ENCODE peak calls at places on chromosomes 1 and 21, in eight cellular contexts. Z, X, K, P, Q, M, G and U are unnamed samples. For H3K27me3, the result is how much of the 10 kb centered on the place peaks cover.

GRCh38 chr1:224769987-224770693 is 154.0 kb downstream of the CNIH3 start:
- DNase-seq in K (no peak), P (peak), X (peak), G (no peak), Z (peak), Q (peak), M (no peak), U (no peak)

GRCh38 chr1:237041795-237042466 is at the start of gene RYR2:
- DNase-seq in K (no peak), M (peak), Z (peak), G (peak), X (no peak), P (no peak), Q (no peak), U (peak)

GRCh38 chr21:41976611-41977010 is 22.8 kb upstream of the C2CD2 start:
- DNase-seq in Z (no peak), M (no peak), P (no peak), K (no peak), Q (no peak), G (no peak), X (no peak), U (peak)

GRCh38 chr1:232477728-232478127 is 152.2 kb downstream of the SIPA1L2 start:
- DNase-seq in X (peak), G (peak), P (peak), M (no peak), K (peak), Z (peak), Q (no peak), U (no peak)

GRCh38 chr1:243903023-243903422 is 53.0 kb upstream of the AKT3 start:
- DNase-seq in Z (no peak), G (no peak), M (no peak), P (no peak), X (no peak), K (no peak), Q (no peak), U (no peak)

GRCh38 chr1:18936471-18936813 is 20.0 kb downstream of the IFFO2 start:
- DNase-seq in M (no peak), K (no peak), G (no peak), Z (no peak), Q (no peak), X (no peak), P (no peak), U (no peak)

GRCh38 chr1:193417945-193418744 is 231.7 kb upstream of the B3GALT2 start:
- DNase-seq in M (no peak), X (peak), G (no peak), P (peak), Q (no peak), K (no peak), Z (peak), U (no peak)

GRCh38 chr21:39650306-39650705 is 37.6 kb downstream of the B3GALT5 start:
- DNase-seq in P (no peak), X (no peak), K (no peak), Z (no peak), Q (no peak), G (no peak), M (no peak), U (no peak)

GRCh38 chr1:241356519-241357365 is at the start of gene RGS7:
- DNase-seq in K (no peak), M (peak), Z (peak), P (peak), G (peak), Q (peak), X (peak), U (peak)

GRCh38 chr21:44903689-44904088 is 17.0 kb downstream of the ITGB2 start:
- DNase-seq in X (no peak), G (no peak), K (no peak), Z (no peak), Q (no peak), M (no peak), P (no peak), U (no peak)

GRCh38 chr21:37077403-37077802 is 4.3 kb downstream of the TTC3 start:
- DNase-seq in M (no peak), X (no peak), Z (no peak), K (no peak), Q (no peak), P (no peak), G (no peak), U (no peak)

GRCh38 chr1:206898909-206899431 is 1.7 kb downstream of the IL24 start:
- DNase-seq in K (no peak), M (no peak), G (no peak), X (no peak), Q (no peak), Z (no peak), P (no peak), U (no peak)

GRCh38 chr1:77513839-77514763 is 168.4 kb downstream of the ZZZ3 start:
- DNase-seq in P (peak), X (peak), Q (peak), M (peak), Z (peak), G (peak), K (no peak), U (no peak)

GRCh38 chr1:85058311-85058710 is 10.0 kb upstream of the MCOLN3 start:
- DNase-seq in G (no peak), X (no peak), K (no peak), Z (no peak), Q (no peak), P (no peak), M (no peak), U (no peak)

GRCh38 chr1:181846681-181847080 is 214.8 kb downstream of the ZNF648 start:
- DNase-seq in P (no peak), Z (no peak), M (no peak), X (no peak), K (no peak), G (no peak), Q (no peak), U (no peak)

GRCh38 chr1:44531785-44532566 is 126.9 kb downstream of the RNF220 start:
- DNase-seq in K (peak), X (peak), G (peak), Z (peak), P (peak), M (no peak), Q (no peak), U (no peak)

DNA sequence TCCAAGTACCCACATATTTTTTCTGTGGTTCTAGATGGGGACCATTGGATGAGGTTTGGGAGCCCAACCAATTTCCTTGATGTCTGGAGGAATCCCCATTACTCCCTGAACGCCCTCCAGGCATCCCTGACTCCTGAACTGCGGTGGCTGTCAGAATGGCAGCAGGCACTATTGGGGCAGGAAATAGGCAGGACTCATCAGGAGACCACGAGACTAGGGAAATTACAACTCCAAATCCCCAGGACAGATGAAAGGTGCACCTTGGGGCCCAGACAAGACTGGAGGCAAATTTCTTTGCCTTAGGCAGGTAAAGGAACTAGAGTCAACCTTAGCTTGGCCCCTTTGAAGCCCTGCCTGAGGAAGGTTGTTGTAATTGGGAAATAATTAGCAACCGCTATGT is 1.1 kb downstream of the CGN start:
- DNase-seq in Z (no peak), M (no peak), Q (no peak), X (no peak), K (no peak), G (no peak), P (no peak), U (no peak)
- H3K4me3 ChIP-seq in Z (no peak), M (peak), Q (no peak), X (no peak), K (peak), G (no peak), P (no peak), U (peak)

DNA sequence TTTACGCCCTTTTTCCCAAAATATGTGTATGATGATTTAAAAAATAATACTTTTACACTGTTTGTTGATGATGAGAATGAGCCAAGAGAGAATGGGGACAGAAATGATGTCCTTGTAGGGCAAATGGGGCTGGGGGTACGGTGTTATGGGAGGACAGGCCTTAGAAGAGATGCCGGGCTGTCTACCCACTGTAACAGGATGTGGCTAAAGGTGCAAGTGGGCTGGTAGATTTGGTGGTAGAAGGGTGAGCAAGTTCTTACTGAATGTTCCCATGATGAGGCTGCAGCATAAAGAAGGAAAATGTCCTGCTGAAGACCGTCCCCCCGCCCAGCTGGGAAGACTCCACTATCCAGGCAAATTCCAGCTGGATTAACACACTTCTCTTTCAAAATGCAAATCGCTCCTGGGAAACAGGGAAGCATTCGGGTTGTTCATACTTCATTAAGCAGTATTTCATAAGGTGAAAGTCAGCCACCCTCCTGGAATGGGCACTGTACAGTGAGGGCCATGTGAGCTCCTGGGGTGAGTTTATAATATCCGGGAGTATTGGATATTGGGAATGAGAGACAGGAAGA is 14.0 kb downstream of the GPA33 start:
- DNase-seq in Z (no peak), X (no peak), K (peak), G (no peak), P (no peak), M (no peak), Q (no peak), U (no peak)
- H3K27me3 ChIP-seq in Z (under half), X (under half), K (under half), G (under half), P (under half), M (under half), Q (under half), U (under half)

GRCh38 chr1:112718691-112719418 is 3.7 kb upstream of the PPM1J start:
- DNase-seq in M (no peak), G (peak), X (peak), P (peak), Z (peak), K (no peak), Q (peak), U (peak)
- H3K4me3 ChIP-seq in M (no peak), G (peak), X (peak), P (no peak), Z (peak), K (no peak), Q (no peak), U (no peak)

GRCh38 chr1:245401881-245402598 is 247.3 kb downstream of the KIF26B start:
- DNase-seq in X (no peak), Z (no peak), K (no peak), P (no peak), M (no peak), G (no peak), Q (no peak), U (no peak)
- H3K27me3 ChIP-seq in X (under half), Z (under half), K (under half), P (under half), M (under half), G (under half), Q (under half), U (under half)

DNA sequence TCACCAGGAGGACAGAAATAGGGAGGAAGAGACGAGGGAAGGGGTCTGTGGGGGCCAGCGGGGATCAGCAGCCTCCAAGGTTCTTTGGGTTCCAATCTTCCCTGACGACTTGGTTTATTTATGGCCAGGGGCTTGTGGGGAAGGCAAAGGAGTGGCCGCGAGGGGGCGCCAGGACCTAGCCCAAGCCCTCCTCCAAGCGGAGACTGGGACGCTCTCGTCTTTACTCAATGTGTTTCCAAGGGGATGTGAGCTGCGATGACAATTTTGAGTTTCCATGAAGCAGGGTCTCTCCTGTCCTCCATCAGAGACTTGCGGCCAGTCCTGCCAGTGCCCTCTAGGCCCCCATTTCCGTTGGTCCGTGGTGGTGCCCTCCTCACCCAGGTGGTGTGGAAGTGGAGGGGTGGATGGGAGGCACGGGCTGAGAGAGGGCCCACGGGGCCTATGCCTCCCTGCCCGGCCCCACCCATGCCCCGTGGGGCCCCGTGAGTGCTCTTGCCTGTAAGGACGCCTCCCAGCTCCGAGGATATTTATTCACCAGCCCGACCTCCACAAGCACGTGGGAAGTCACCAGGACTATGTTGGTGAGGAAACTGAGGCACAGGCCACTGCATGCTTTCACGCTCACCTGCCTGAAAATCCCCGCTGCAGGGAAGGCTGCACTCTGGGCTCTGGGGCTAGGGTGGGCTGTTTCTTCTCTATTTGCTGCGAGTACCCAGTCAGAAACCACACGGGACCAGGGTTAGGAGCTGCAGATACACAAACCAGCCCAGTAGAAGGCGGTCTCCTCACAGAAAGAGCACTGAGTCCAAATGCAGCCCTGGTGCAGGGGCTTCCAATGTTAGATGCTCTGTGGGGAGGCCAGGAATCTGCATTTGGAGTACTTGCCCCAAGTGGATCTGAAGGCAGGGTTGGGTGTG is 26.5 kb downstream of the DMRTB1 start:
- DNase-seq in Q (peak), G (peak), M (peak), K (peak), X (peak), P (peak), Z (peak), U (peak)
- H3K4me3 ChIP-seq in Q (no peak), G (no peak), M (no peak), K (no peak), X (no peak), P (no peak), Z (no peak), U (no peak)

DNA sequence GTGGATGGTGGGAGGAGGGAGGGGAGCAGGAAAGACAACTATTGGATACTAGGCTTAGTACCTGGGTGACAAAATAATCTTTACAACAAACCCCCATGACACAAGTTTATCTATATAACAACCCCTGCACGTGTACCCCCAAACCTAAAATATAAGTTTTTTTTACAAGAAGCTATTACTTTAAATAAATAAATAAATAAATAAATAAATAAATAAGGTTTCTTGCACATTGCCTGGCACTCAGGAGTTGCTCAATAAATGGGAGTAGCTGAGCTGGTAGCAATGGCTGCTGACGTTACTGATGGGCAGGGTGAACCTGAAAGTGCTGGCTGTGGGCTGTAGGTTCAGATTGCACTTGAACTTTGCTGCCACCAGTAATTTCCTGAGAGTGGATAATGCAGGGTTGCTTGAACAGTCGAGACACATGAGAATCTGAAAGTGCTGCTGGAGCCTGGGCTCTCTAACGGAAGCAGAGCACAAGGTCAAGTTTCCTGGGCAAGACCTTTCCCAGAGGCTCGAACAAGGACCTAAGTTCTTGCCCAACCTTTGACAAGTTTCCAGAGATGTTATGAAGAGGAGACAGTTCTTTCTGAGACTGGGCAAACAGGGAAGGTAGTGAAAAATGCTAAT is 14.8 kb upstream of the KCNE2 start:
- DNase-seq in K (no peak), P (no peak), Z (no peak), Q (no peak), M (no peak), G (no peak), X (no peak), U (no peak)
- H3K27me3 ChIP-seq in K (under half), P (under half), Z (under half), Q (under half), M (under half), G (under half), X (under half), U (under half)